ENCODE peak calls at places on chromosomes 1 and 21, in seven cellular contexts. One of them, this sample, is unnamed. For H3K9me3 and H3K36me3, the result is how much of the 10 kb centered on the place peaks cover.

GRCh38 chr21:25571726-25572121 is 35.6 kb downstream of the MRPL39 start:
- DNase-seq in thyroid gland: no peak
- DNase-seq in tibial artery: no peak
- DNase-seq in heart left ventricle: no peak
- DNase-seq in psoas muscle: no peak
- DNase-seq in endodermal cell: no peak
- DNase-seq in transverse colon: no peak
- DNase-seq in this sample: no peak

GRCh38 chr1:32651461-32652073 is 559 bp downstream of the RBBP4 start:
- DNase-seq in endodermal cell: no peak
- DNase-seq in tibial artery: no peak
- DNase-seq in psoas muscle: no peak
- DNase-seq in thyroid gland: no peak
- DNase-seq in transverse colon: no peak
- DNase-seq in heart left ventricle: no peak
- DNase-seq in this sample: no peak

GRCh38 chr1:37561794-37562132 is 5.0 kb downstream of the DNALI1 start:
- DNase-seq in heart left ventricle: no peak
- DNase-seq in endodermal cell: peak
- DNase-seq in psoas muscle: no peak
- DNase-seq in tibial artery: no peak
- DNase-seq in thyroid gland: no peak
- DNase-seq in transverse colon: no peak
- DNase-seq in this sample: peak

GRCh38 chr1:93839307-93839706 is 39.7 kb downstream of the DNTTIP2 start:
- DNase-seq in tibial artery: no peak
- DNase-seq in heart left ventricle: no peak
- DNase-seq in endodermal cell: no peak
- DNase-seq in transverse colon: no peak
- DNase-seq in psoas muscle: no peak
- DNase-seq in thyroid gland: no peak
- DNase-seq in this sample: no peak

GRCh38 chr1:201475121-201475520 is 6.1 kb upstream of the PHLDA3 start:
- DNase-seq in psoas muscle: no peak
- DNase-seq in endodermal cell: no peak
- DNase-seq in heart left ventricle: no peak
- DNase-seq in thyroid gland: no peak
- DNase-seq in transverse colon: no peak
- DNase-seq in tibial artery: no peak
- DNase-seq in this sample: no peak

GRCh38 chr1:177181631-177182291 is 11.0 kb downstream of the BRINP2 start:
- DNase-seq in transverse colon: peak
- DNase-seq in tibial artery: peak
- DNase-seq in heart left ventricle: peak
- DNase-seq in endodermal cell: peak
- DNase-seq in thyroid gland: peak
- DNase-seq in psoas muscle: peak
- DNase-seq in this sample: peak

GRCh38 chr1:224860488-224860887 is 69.0 kb upstream of the DNAH14 start:
- DNase-seq in tibial artery: no peak
- DNase-seq in psoas muscle: no peak
- DNase-seq in heart left ventricle: no peak
- DNase-seq in endodermal cell: no peak
- DNase-seq in thyroid gland: no peak
- DNase-seq in transverse colon: no peak
- DNase-seq in this sample: no peak

GRCh38 chr21:41932191-41932575 is 21.6 kb downstream of the C2CD2 start:
- DNase-seq in thyroid gland: no peak
- DNase-seq in psoas muscle: no peak
- DNase-seq in transverse colon: no peak
- DNase-seq in tibial artery: no peak
- DNase-seq in heart left ventricle: no peak
- DNase-seq in endodermal cell: no peak
- DNase-seq in this sample: no peak

GRCh38 chr1:37944091-37944763 is 2.6 kb downstream of the INPP5B start:
- DNase-seq in endodermal cell: no peak
- DNase-seq in heart left ventricle: no peak
- DNase-seq in thyroid gland: no peak
- DNase-seq in transverse colon: no peak
- DNase-seq in psoas muscle: no peak
- DNase-seq in tibial artery: no peak
- DNase-seq in this sample: no peak

GRCh38 chr1:145720556-145720877 is 1.2 kb downstream of the CD160 start:
- DNase-seq in thyroid gland: no peak
- DNase-seq in heart left ventricle: no peak
- DNase-seq in transverse colon: no peak
- DNase-seq in endodermal cell: no peak
- DNase-seq in tibial artery: no peak
- DNase-seq in psoas muscle: no peak
- DNase-seq in this sample: no peak

GRCh38 chr1:54278941-54279422 is 79.0 kb downstream of the MRPL37 start:
- DNase-seq in psoas muscle: no peak
- DNase-seq in transverse colon: no peak
- DNase-seq in tibial artery: peak
- DNase-seq in heart left ventricle: no peak
- DNase-seq in thyroid gland: no peak
- DNase-seq in endodermal cell: no peak
- DNase-seq in this sample: no peak

GRCh38 chr1:180911640-180912161 is 996 bp upstream of the KIAA1614 start:
- DNase-seq in heart left ventricle: no peak
- DNase-seq in thyroid gland: peak
- DNase-seq in tibial artery: no peak
- DNase-seq in transverse colon: no peak
- DNase-seq in psoas muscle: no peak
- DNase-seq in endodermal cell: peak
- DNase-seq in this sample: peak

GRCh38 chr1:5995871-5996630 is 3.8 kb upstream of the NPHP4 start:
- DNase-seq in heart left ventricle: no peak
- DNase-seq in psoas muscle: peak
- DNase-seq in thyroid gland: no peak
- DNase-seq in transverse colon: no peak
- DNase-seq in endodermal cell: no peak
- DNase-seq in tibial artery: no peak
- DNase-seq in this sample: no peak

GRCh38 chr1:235052067-235053008 is 76.3 kb downstream of the TOMM20 start:
- DNase-seq in transverse colon: no peak
- DNase-seq in endodermal cell: no peak
- DNase-seq in tibial artery: peak
- DNase-seq in psoas muscle: no peak
- DNase-seq in thyroid gland: no peak
- DNase-seq in heart left ventricle: no peak
- DNase-seq in this sample: no peak

GRCh38 chr1:147647796-147648633 is 22.3 kb downstream of the ACP6 start:
- DNase-seq in thyroid gland: no peak
- DNase-seq in heart left ventricle: no peak
- DNase-seq in transverse colon: peak
- DNase-seq in endodermal cell: no peak
- DNase-seq in psoas muscle: no peak
- DNase-seq in tibial artery: no peak
- DNase-seq in this sample: no peak

GRCh38 chr1:214838351-214838750 is 235.4 kb downstream of the CENPF start:
- DNase-seq in endodermal cell: no peak
- DNase-seq in transverse colon: no peak
- DNase-seq in psoas muscle: no peak
- DNase-seq in thyroid gland: no peak
- DNase-seq in tibial artery: no peak
- DNase-seq in heart left ventricle: no peak
- DNase-seq in this sample: no peak

GRCh38 chr21:45867041-45867630 is 114.4 kb upstream of the COL6A1 start:
- DNase-seq in heart left ventricle: no peak
- DNase-seq in tibial artery: no peak
- DNase-seq in endodermal cell: no peak
- DNase-seq in thyroid gland: no peak
- DNase-seq in transverse colon: no peak
- DNase-seq in psoas muscle: no peak
- DNase-seq in this sample: no peak

GRCh38 chr1:111139234-111139955 is 498 bp downstream of the DRAM2 start:
- DNase-seq in transverse colon: peak
- DNase-seq in heart left ventricle: no peak
- DNase-seq in endodermal cell: peak
- DNase-seq in tibial artery: no peak
- DNase-seq in psoas muscle: no peak
- DNase-seq in thyroid gland: peak
- DNase-seq in this sample: peak

GRCh38 chr1:199688133-199688676 is 339.3 kb upstream of the NR5A2 start:
- DNase-seq in endodermal cell: no peak
- DNase-seq in transverse colon: no peak
- DNase-seq in psoas muscle: no peak
- DNase-seq in tibial artery: no peak
- DNase-seq in heart left ventricle: no peak
- DNase-seq in thyroid gland: no peak
- DNase-seq in this sample: no peak

GRCh38 chr1:230519246-230519645 is 93.1 kb upstream of the PGBD5 start:
- DNase-seq in transverse colon: no peak
- DNase-seq in thyroid gland: no peak
- DNase-seq in psoas muscle: no peak
- DNase-seq in tibial artery: no peak
- DNase-seq in endodermal cell: no peak
- DNase-seq in heart left ventricle: no peak
- DNase-seq in this sample: no peak
- H3K9me3 ChIP-seq in transverse colon: under half
- H3K9me3 ChIP-seq in thyroid gland: under half
- H3K9me3 ChIP-seq in psoas muscle: under half
- H3K9me3 ChIP-seq in tibial artery: under half
- H3K9me3 ChIP-seq in endodermal cell: under half
- H3K9me3 ChIP-seq in heart left ventricle: under half
- H3K9me3 ChIP-seq in this sample: under half

GRCh38 chr1:171566467-171566866 is 55.6 kb upstream of the MYOCOS start:
- DNase-seq in transverse colon: no peak
- DNase-seq in tibial artery: no peak
- DNase-seq in endodermal cell: no peak
- DNase-seq in thyroid gland: no peak
- DNase-seq in psoas muscle: no peak
- DNase-seq in heart left ventricle: no peak
- DNase-seq in this sample: peak
- H3K36me3 ChIP-seq in transverse colon: half or more
- H3K36me3 ChIP-seq in tibial artery: half or more
- H3K36me3 ChIP-seq in endodermal cell: half or more
- H3K36me3 ChIP-seq in thyroid gland: under half
- H3K36me3 ChIP-seq in psoas muscle: under half
- H3K36me3 ChIP-seq in heart left ventricle: under half
- H3K36me3 ChIP-seq in this sample: half or more

DNA sequence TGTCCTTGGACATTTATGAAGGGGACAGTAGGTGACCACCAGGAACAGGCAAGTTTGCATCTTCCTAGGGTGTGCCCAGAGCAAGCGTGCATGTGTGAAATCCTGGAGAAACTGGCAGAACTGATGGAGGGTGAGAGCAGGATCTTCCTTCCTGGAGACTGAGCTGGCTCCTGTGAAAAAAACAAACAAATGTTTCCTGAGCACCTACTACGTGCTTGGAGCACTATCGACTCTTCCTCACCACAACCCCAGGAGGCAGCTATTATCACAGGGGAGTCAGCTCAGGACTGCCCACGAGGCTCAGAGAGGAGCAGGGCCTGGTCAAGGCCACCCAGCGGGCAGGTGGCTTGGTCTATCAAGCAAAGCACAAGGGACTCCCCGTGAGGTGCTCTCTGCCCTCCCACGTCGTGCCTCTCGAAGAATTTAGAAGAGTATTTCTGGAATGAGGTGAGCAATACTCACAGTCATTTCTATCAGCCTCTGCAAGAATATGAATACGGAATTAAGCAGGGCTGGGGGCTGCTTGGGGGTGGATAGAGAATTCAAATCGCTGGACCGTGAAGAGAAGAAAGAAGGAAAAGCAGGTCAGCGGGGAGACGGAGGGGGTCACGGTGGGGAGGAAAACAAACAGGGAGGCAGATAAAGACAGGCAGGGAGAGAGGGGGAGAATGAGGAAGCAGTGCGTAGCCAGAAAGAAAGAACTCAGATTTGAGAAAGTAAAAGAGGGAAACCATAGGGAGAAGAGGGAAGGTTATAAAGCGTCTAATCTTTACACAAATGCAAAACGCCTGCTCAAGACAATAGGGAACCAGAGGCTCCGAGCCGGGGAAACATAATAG is 1.8 kb upstream of the EDN2 start:
- DNase-seq in endodermal cell: peak
- DNase-seq in thyroid gland: peak
- DNase-seq in heart left ventricle: no peak
- DNase-seq in transverse colon: no peak
- DNase-seq in psoas muscle: peak
- DNase-seq in tibial artery: no peak
- DNase-seq in this sample: no peak
- H3K9me3 ChIP-seq in endodermal cell: under half
- H3K9me3 ChIP-seq in thyroid gland: under half
- H3K9me3 ChIP-seq in heart left ventricle: under half
- H3K9me3 ChIP-seq in transverse colon: under half
- H3K9me3 ChIP-seq in psoas muscle: under half
- H3K9me3 ChIP-seq in tibial artery: under half
- H3K9me3 ChIP-seq in this sample: under half

GRCh38 chr1:53207726-53208125 is 11.1 kb downstream of the CPT2 start:
- DNase-seq in heart left ventricle: no peak
- DNase-seq in psoas muscle: no peak
- DNase-seq in thyroid gland: no peak
- DNase-seq in endodermal cell: no peak
- DNase-seq in tibial artery: no peak
- DNase-seq in transverse colon: no peak
- DNase-seq in this sample: no peak
- H3K36me3 ChIP-seq in heart left ventricle: under half
- H3K36me3 ChIP-seq in psoas muscle: under half
- H3K36me3 ChIP-seq in thyroid gland: half or more
- H3K36me3 ChIP-seq in endodermal cell: half or more
- H3K36me3 ChIP-seq in tibial artery: half or more
- H3K36me3 ChIP-seq in transverse colon: half or more
- H3K36me3 ChIP-seq in this sample: half or more

GRCh38 chr1:247047702-247048101 is 30.9 kb downstream of the ZNF670 start:
- DNase-seq in heart left ventricle: no peak
- DNase-seq in psoas muscle: no peak
- DNase-seq in tibial artery: no peak
- DNase-seq in thyroid gland: no peak
- DNase-seq in endodermal cell: no peak
- DNase-seq in transverse colon: no peak
- DNase-seq in this sample: no peak
- H3K9me3 ChIP-seq in heart left ventricle: under half
- H3K9me3 ChIP-seq in psoas muscle: under half
- H3K9me3 ChIP-seq in tibial artery: under half
- H3K9me3 ChIP-seq in thyroid gland: under half
- H3K9me3 ChIP-seq in endodermal cell: half or more
- H3K9me3 ChIP-seq in transverse colon: half or more
- H3K9me3 ChIP-seq in this sample: half or more

DNA sequence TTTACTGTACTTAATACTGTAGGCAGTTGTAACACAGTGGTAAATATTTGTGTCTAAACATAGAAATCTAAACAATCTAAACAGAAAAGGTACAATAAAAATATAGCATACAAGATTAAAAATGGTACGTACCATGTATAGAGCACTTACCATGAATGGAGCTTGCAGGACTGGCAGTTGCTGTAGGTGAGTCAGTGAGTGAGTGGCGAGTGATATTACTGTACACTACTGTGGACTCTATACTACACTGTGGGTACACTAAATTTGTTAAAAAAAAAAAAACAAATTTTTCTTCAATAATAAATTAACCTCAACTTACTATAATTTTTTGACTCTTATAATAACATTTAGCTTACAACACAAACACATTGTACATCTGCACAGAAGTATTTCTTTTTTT is 39.5 kb upstream of the MYOCOS start:
- DNase-seq in heart left ventricle: no peak
- DNase-seq in thyroid gland: no peak
- DNase-seq in endodermal cell: no peak
- DNase-seq in psoas muscle: no peak
- DNase-seq in tibial artery: no peak
- DNase-seq in transverse colon: no peak
- DNase-seq in this sample: no peak
- H3K36me3 ChIP-seq in heart left ventricle: under half
- H3K36me3 ChIP-seq in thyroid gland: under half
- H3K36me3 ChIP-seq in endodermal cell: half or more
- H3K36me3 ChIP-seq in psoas muscle: under half
- H3K36me3 ChIP-seq in tibial artery: half or more
- H3K36me3 ChIP-seq in transverse colon: half or more
- H3K36me3 ChIP-seq in this sample: half or more

GRCh38 chr1:227574926-227575325 is 11.6 kb downstream of the ZNF678 start:
- DNase-seq in heart left ventricle: no peak
- DNase-seq in tibial artery: no peak
- DNase-seq in endodermal cell: no peak
- DNase-seq in psoas muscle: no peak
- DNase-seq in thyroid gland: no peak
- DNase-seq in transverse colon: no peak
- DNase-seq in this sample: no peak
- H3K9me3 ChIP-seq in heart left ventricle: under half
- H3K9me3 ChIP-seq in tibial artery: under half
- H3K9me3 ChIP-seq in endodermal cell: under half
- H3K9me3 ChIP-seq in psoas muscle: under half
- H3K9me3 ChIP-seq in thyroid gland: under half
- H3K9me3 ChIP-seq in transverse colon: under half
- H3K9me3 ChIP-seq in this sample: under half

This sample was measured in A673.